ENCODE peak calls at places on chromosome 12, in five cellular contexts. J, Q, A, R and I are unnamed samples. For H3K9me3, the result is how much of the 10 kb centered on the place peaks cover.

GRCh38 chr12:50006266-50006665 is 19.0 kb downstream of the RACGAP1 start:
- DNase-seq in A (no peak), J (no peak), Q (no peak), R (no peak), I (no peak)

GRCh38 chr12:117118838-117119591 is 19.8 kb upstream of the TESC start:
- DNase-seq in Q (peak), R (no peak), A (no peak), J (no peak), I (no peak)

GRCh38 chr12:78146365-78146772 is 315.7 kb downstream of the NAV3 start:
- DNase-seq in J (no peak), A (no peak), Q (peak), R (no peak), I (no peak)

GRCh38 chr12:30753233-30753632 is 1.5 kb downstream of the CAPRIN2 start:
- DNase-seq in J (peak), R (no peak), A (no peak), Q (peak), I (no peak)

GRCh38 chr12:113097716-113098427 is 37.7 kb downstream of the RASAL1 start:
- DNase-seq in A (peak), J (no peak), R (peak), Q (peak), I (no peak)

GRCh38 chr12:42213023-42213422 is 25.0 kb downstream of the YAF2 start:
- DNase-seq in A (no peak), Q (no peak), R (no peak), J (no peak), I (no peak)

GRCh38 chr12:75814856-75815754 is 216.5 kb downstream of the PHLDA1 start:
- DNase-seq in A (no peak), J (peak), Q (no peak), R (peak), I (no peak)

GRCh38 chr12:75553398-75553797 is 42.0 kb upstream of the KRR1 start:
- DNase-seq in A (no peak), R (no peak), Q (peak), J (no peak), I (no peak)

GRCh38 chr12:127388985-127389384 is 878.0 kb upstream of the TMEM132C start:
- DNase-seq in Q (no peak), R (no peak), A (no peak), J (no peak), I (no peak)

DNA sequence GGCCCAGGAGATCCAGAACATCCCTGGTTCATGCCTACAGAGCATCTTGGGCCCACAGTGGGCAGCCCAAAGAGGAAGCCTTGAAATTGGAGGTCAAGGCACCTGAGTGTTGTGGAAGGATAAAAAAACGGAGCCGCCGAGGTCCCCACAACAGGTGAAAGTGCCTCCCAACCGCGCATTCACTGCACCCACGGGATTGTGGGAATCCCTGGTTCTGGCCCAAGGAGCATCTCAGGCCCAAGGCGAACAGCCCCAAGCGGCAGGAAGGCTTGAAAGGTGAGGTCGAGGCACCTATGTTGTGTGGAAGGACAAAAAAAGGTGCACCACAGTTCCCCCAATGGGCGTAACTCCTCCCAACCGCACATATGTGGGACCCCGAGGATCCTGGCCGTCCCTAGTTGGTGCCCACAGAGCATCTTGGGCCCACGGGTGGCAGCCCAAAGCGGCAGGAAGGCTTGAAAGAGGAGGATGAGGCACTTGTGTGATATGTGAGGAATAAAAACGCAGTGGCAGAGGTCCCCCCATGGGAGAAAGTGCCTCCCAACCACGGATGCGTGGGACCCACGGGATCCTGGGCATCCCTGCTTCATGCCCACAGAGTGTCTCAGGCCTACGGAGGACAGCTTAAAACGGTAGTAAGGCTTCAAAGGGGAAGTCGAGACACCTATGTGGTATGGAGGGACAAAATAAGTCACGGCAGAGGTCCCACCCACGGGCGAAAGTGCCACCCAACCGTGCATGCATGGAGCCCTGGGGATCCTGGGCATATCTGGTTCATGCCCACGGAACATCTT is 583.9 kb downstream of the ALG10 start:
- DNase-seq in A (no peak), R (peak), Q (no peak), J (no peak), I (no peak)
- H3K9me3 ChIP-seq in A (under half), R (under half), Q (under half), J (under half), I (under half)

GRCh38 chr12:104809251-104809650 is 148.8 kb downstream of the SLC41A2 start:
- DNase-seq in R (no peak), Q (no peak), J (no peak), A (no peak), I (no peak)
- H3K9me3 ChIP-seq in R (under half), Q (under half), J (under half), A (under half), I (under half)

GRCh38 chr12:133202493-133203343 is 21.4 kb downstream of the ZNF268 start:
- DNase-seq in A (no peak), R (no peak), Q (no peak), J (no peak), I (no peak)

GRCh38 chr12:133206390-133206789 is 25.1 kb downstream of the ZNF268 start:
- DNase-seq in A (no peak), R (no peak), J (no peak), Q (no peak), I (no peak)

GRCh38 chr12:133201888-133202287 is 20.6 kb downstream of the ZNF268 start:
- DNase-seq in J (no peak), A (no peak), R (no peak), Q (no peak), I (no peak)

GRCh38 chr12:133204264-133204603 is 22.9 kb downstream of the ZNF268 start:
- DNase-seq in J (no peak), Q (no peak), A (no peak), R (no peak), I (no peak)

GRCh38 chr12:133203344-133204263 is 22.3 kb downstream of the ZNF268 start:
- DNase-seq in A (no peak), Q (no peak), J (no peak), R (no peak), I (no peak)
- H3K9me3 ChIP-seq in A (under half), Q (half or more), J (half or more), R (half or more), I (half or more)

DNA sequence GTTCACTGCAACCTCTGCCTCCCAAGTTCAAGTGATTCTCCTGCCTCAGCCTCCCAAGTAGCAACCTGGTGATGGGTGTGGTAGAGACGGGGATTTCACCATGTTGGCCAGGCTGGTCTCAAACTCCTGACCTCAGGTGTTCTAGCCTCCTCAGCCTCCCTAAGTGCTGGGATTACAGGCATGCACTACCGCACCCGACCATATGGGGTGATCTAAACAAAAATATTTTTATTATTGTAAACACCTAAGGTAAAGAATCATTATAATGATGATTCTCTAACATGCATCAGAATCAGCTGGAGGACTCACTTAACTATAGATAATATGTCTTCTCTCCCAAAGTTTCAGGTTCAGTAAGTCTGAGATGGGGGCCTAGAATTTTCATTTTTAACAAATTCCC is 96.2 kb upstream of the ALG10 start:
- DNase-seq in A (no peak), Q (no peak), R (no peak), J (no peak), I (no peak)
- H3K9me3 ChIP-seq in A (under half), Q (under half), R (under half), J (under half), I (under half)

GRCh38 chr12:93925585-93925984 is 222.8 kb upstream of the PLXNC1 start:
- DNase-seq in A (no peak), Q (no peak), R (no peak), J (no peak), I (no peak)

GRCh38 chr12:93924367-93924766 is 224.0 kb upstream of the PLXNC1 start:
- DNase-seq in J (peak), R (no peak), A (no peak), Q (no peak), I (no peak)

GRCh38 chr12:93922583-93923006 is 225.8 kb upstream of the PLXNC1 start:
- DNase-seq in R (no peak), A (no peak), J (no peak), Q (no peak), I (no peak)

GRCh38 chr12:93921511-93921910 is 226.9 kb upstream of the PLXNC1 start:
- DNase-seq in R (no peak), Q (no peak), A (no peak), J (no peak), I (no peak)

DNA sequence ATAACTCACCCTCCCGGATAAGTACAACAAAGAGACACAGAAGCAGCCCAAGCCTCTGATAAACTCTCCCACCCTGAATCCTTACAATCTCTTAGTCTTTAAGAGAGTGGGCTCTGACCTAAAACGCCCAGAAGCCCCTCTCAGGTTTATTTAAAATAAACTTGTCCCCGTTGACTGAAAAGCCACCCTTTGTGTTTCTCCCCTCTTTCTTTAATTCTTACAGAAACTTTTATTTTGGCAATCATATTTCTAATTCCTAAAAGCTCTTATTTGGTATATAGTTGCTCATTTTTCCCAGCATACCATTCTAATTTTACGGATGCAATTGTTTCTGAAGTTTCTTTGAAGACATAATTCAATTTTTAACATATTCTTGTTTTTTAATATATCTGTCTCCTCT is 222.1 kb upstream of the PLXNC1 start:
- DNase-seq in A (no peak), J (no peak), R (no peak), Q (no peak), I (no peak)
- H3K9me3 ChIP-seq in A (under half), J (under half), R (under half), Q (under half), I (under half)

DNA sequence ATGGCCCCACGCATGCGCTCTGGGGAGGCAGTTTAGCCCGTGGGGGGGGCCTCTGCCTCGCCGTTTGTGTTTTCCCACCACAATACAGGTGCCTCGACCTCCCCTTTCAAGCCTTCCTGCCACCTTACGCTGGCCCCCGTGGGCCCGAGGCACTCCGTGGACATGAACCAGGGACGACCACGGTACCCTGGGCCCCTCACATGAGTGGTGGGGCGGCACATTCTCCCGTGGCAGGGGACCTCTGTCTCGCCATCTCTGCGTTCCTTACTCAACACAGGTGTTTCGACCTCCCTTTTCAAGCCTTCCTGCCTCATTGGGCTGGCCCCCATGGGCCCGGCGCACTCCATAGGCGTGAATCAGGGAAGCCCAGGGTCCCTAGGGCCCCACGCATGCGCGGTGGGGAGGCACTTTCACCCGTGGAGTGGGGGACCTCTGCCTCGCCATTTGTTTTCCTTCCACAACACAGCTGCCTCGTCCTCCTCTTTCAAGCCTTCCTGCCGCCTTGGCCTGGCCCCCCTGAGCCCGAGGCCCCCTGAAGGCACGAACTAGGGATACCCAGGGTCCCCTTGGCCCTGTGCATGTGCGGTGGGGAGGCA is 339.5 kb downstream of the ALG10 start:
- DNase-seq in Q (no peak), A (no peak), J (no peak), R (no peak), I (no peak)
- H3K9me3 ChIP-seq in Q (under half), A (under half), J (under half), R (under half), I (under half)

DNA sequence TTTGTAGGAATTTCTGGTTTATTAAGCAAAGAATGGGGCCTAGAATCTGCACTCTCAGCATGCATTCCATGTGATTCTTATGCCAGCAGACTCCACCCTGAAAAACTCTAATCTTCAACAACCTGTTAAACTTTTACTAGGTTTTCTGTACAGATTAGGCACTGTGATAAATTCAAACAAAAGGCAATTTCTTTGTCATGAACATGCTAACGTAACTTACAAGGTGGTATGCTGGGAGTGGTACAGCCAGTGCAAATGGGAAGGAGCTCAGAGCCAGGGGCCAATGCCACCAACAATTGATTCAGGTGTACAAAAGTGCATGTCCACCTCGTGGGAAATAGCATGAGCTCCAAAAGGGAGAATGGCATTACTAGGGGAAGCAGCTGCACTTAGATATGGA is 83.0 kb downstream of the PPFIBP1 start:
- DNase-seq in A (no peak), J (no peak), R (no peak), Q (no peak), I (no peak)
- H3K9me3 ChIP-seq in A (under half), J (under half), R (under half), Q (under half), I (under half)